ENCODE peak calls at places on chromosomes 7 and 10, in ten cellular contexts. S is GM04504; H is GM23248; M is stimulated activated CD4-positive, alpha-beta T cell treated with anti-CD3 and anti-CD28 coated beads, Interleukin-4, amount 100 ng/mL, for 24 hours; L is A549; R is NCI-H1417 treated with DMSO at 0.1 percent for 48 hours; O is natural killer cell treated with Interleukin-12 subunit alpha and Interleukin-12 subunit beta and Interleukin-15 and Interleukin-18, amount 100 ng/mL, for 72 hours; F is T-cell; I is Calu3; P is H7. N is an unnamed sample.

GRCh38 chr10:7887417-7887816 is 69.1 kb downstream of the TAF3 start:
- DNase-seq in S (no peak), H (no peak), M (no peak), L (no peak), R (no peak), O (no peak), F (no peak), I (no peak), P (no peak), N (no peak)

GRCh38 chr10:116627386-116627933 is 6.7 kb downstream of the PNLIPRP2 start:
- DNase-seq in S (no peak), H (peak), M (no peak), L (peak), R (no peak), O (no peak), F (no peak), I (peak), P (peak), N (no peak)

GRCh38 chr10:580796-581195 is 108.7 kb downstream of the DIP2C start:
- DNase-seq in S (peak), H (peak), M (no peak), L (no peak), R (no peak), O (no peak), F (no peak), I (no peak), P (peak), N (no peak)

GRCh38 chr10:92886334-92886961 is 38.1 kb downstream of the EXOC6 start:
- DNase-seq in S (no peak), H (peak), M (no peak), L (peak), R (no peak), O (no peak), F (no peak), I (no peak), P (no peak), N (no peak)

GRCh38 chr7:20598479-20599419 is 16.7 kb upstream of the ABCB5 start:
- DNase-seq in S (peak), H (peak), M (no peak), L (peak), R (peak), O (no peak), F (no peak), I (peak), P (peak), N (no peak)

GRCh38 chr10:84118395-84119006 is 20.8 kb upstream of the GHITM start:
- DNase-seq in S (no peak), H (no peak), M (no peak), L (no peak), R (no peak), O (no peak), F (no peak), I (no peak), P (no peak), N (no peak)

GRCh38 chr7:36736827-36737211 is 12.5 kb upstream of the AOAH start:
- DNase-seq in S (no peak), H (no peak), M (no peak), L (no peak), R (no peak), O (no peak), F (no peak), I (no peak), P (no peak), N (no peak)

GRCh38 chr10:132882481-132882951 is 59.9 kb downstream of the CFAP46 start:
- DNase-seq in S (no peak), H (no peak), M (no peak), L (no peak), R (no peak), O (peak), F (no peak), I (no peak), P (no peak), N (no peak)

GRCh38 chr7:921581-922333 is 32.7 kb downstream of the ADAP1 start:
- DNase-seq in S (no peak), H (no peak), M (no peak), L (no peak), R (no peak), O (peak), F (no peak), I (no peak), P (no peak), N (no peak)

GRCh38 chr7:107694395-107694794 is 33.8 kb downstream of the SLC26A4 start:
- DNase-seq in S (no peak), H (peak), M (no peak), L (no peak), R (no peak), O (no peak), F (no peak), I (no peak), P (no peak), N (no peak)

GRCh38 chr10:79145517-79146470 is 77.0 kb downstream of the ZMIZ1 start:
- DNase-seq in S (no peak), H (no peak), M (no peak), L (no peak), R (no peak), O (no peak), F (no peak), I (no peak), P (peak), N (no peak)

GRCh38 chr7:42932861-42933591 is 850 bp downstream of the MRPL32 start:
- DNase-seq in S (no peak), H (peak), M (no peak), L (no peak), R (no peak), O (no peak), F (no peak), I (no peak), P (peak), N (no peak)

GRCh38 chr10:31952066-31952465 is 23.4 kb upstream of the ARHGAP12 start:
- DNase-seq in S (no peak), H (no peak), M (no peak), L (no peak), R (no peak), O (no peak), F (no peak), I (no peak), P (no peak), N (no peak)

GRCh38 chr7:35030848-35031247 is 6.4 kb downstream of the DPY19L1 start:
- DNase-seq in S (no peak), H (no peak), M (no peak), L (no peak), R (no peak), O (no peak), F (no peak), I (no peak), P (no peak), N (no peak)

GRCh38 chr7:135648235-135648634 is 14.1 kb upstream of the STMP1 start:
- DNase-seq in S (no peak), H (no peak), M (no peak), L (no peak), R (no peak), O (no peak), F (no peak), I (no peak), P (no peak), N (no peak)

GRCh38 chr7:45162311-45162845 is 4.8 kb downstream of the RAMP3 start:
- DNase-seq in S (no peak), H (no peak), M (no peak), L (no peak), R (no peak), O (peak), F (no peak), I (no peak), P (no peak), N (no peak)

GRCh38 chr7:43113622-43114450 is 1.4 kb downstream of the HECW1 start:
- DNase-seq in S (no peak), H (peak), M (no peak), L (no peak), R (no peak), O (no peak), F (no peak), I (no peak), P (no peak), N (no peak)

GRCh38 chr7:151046603-151047573 is 1.4 kb upstream of the ASIC3 start:
- DNase-seq in S (no peak), H (peak), M (no peak), L (no peak), R (peak), O (no peak), F (no peak), I (no peak), P (no peak), N (no peak)

GRCh38 chr7:98211221-98211675 is at the start of gene BHLHA15:
- DNase-seq in S (no peak), H (peak), M (peak), L (peak), R (no peak), O (no peak), F (no peak), I (peak), P (peak), N (peak)

GRCh38 chr10:104925232-104925851 is 284.3 kb downstream of the SORCS3 start:
- DNase-seq in S (peak), H (peak), M (peak), L (peak), R (no peak), O (no peak), F (no peak), I (peak), P (peak), N (no peak)

GRCh38 chr7:74554178-74554577 is 100.5 kb downstream of the GTF2IRD1 start:
- DNase-seq in S (no peak), H (peak), M (no peak), L (no peak), R (no peak), O (no peak), F (no peak), I (no peak), P (no peak), N (no peak)

GRCh38 chr7:20561466-20561865 is 54.0 kb upstream of the ABCB5 start:
- DNase-seq in S (no peak), H (no peak), M (no peak), L (no peak), R (no peak), O (no peak), F (no peak), I (peak), P (no peak), N (no peak)

GRCh38 chr10:82378146-82378545 is 503.2 kb downstream of the NRG3 start:
- DNase-seq in S (no peak), H (peak), M (no peak), L (no peak), R (no peak), O (no peak), F (no peak), I (peak), P (no peak), N (no peak)

N was measured in NCI-H510A.